ENCODE peak calls at places on chromosomes 11 and 22, in ten cellular contexts. B is fibroblast of lung; S is left ventricle myocardium inferior; V is Panc1; W is esophagus squamous epithelium; P is CD8-positive, alpha-beta T cell; A is IMR-90; Z is hepatocyte; Q is colonic mucosa; K is effector memory CD4-positive, alpha-beta T cell. N is an unnamed sample. For H3K4me1, the result is how much of the 10 kb centered on the place peaks cover.

GRCh38 chr22:40058265-40058664 is 63.5 kb downstream of the FAM83F start:
- DNase-seq in A (no peak), Z (no peak), W (no peak), B (no peak), P (no peak), V (no peak), Q (no peak), S (no peak), K (no peak), N (no peak)

GRCh38 chr22:37559901-37560681 is at the start of gene CDC42EP1:
- DNase-seq in P (no peak), B (peak), Z (peak), Q (peak), A (peak), W (no peak), K (no peak), S (peak), V (no peak), N (no peak)

GRCh38 chr11:33660962-33661361 is 39.7 kb downstream of the C11orf91 start:
- DNase-seq in W (no peak), K (no peak), Z (no peak), B (no peak), P (no peak), Q (no peak), S (no peak), V (no peak), A (no peak), N (no peak)

GRCh38 chr11:35352107-35352888 is 67.1 kb downstream of the SLC1A2 start:
- DNase-seq in Z (no peak), W (no peak), P (no peak), S (peak), V (no peak), K (no peak), B (peak), Q (no peak), A (peak), N (no peak)

GRCh38 chr22:27480487-27480886 is 321.1 kb downstream of the MN1 start:
- DNase-seq in P (no peak), S (no peak), Z (peak), Q (no peak), V (no peak), B (no peak), K (no peak), W (no peak), A (no peak), N (no peak)

GRCh38 chr11:121356357-121356756 is 63.8 kb downstream of the SC5D start:
- DNase-seq in B (no peak), P (no peak), Z (no peak), W (no peak), K (no peak), S (no peak), V (no peak), Q (no peak), A (no peak), N (no peak)

GRCh38 chr11:58006940-58007339 is 16.7 kb upstream of the OR9Q1 start:
- DNase-seq in Z (no peak), S (no peak), B (peak), V (peak), K (no peak), A (peak), P (no peak), W (no peak), Q (no peak), N (no peak)

GRCh38 chr22:20636945-20637344 is 129.5 kb downstream of the MED15 start:
- DNase-seq in Q (no peak), Z (no peak), B (no peak), V (no peak), W (no peak), S (no peak), A (no peak), K (no peak), P (no peak), N (no peak)

GRCh38 chr11:67615455-67616430 is 9.0 kb downstream of the NDUFV1 start:
- DNase-seq in B (no peak), S (no peak), K (no peak), Z (peak), V (no peak), Q (peak), A (no peak), P (peak), W (no peak), N (no peak)

GRCh38 chr22:20919718-20920117 is 2.5 kb downstream of the CRKL start:
- DNase-seq in V (no peak), A (no peak), K (no peak), Q (no peak), S (no peak), P (no peak), Z (no peak), W (no peak), B (peak), N (no peak)

GRCh38 chr11:118437046-118437735 is 899 bp downstream of the KMT2A start:
- DNase-seq in Z (peak), V (no peak), A (peak), B (peak), K (peak), P (peak), Q (peak), S (peak), W (no peak), N (no peak)

GRCh38 chr22:47448231-47449035 is 686.0 kb downstream of the TBC1D22A start:
- DNase-seq in Q (peak), V (no peak), W (no peak), A (no peak), Z (no peak), K (no peak), B (no peak), P (no peak), S (no peak), N (no peak)

GRCh38 chr11:133311230-133311629 is 221.1 kb downstream of the OPCML start:
- DNase-seq in Q (no peak), S (no peak), K (no peak), V (no peak), B (no peak), P (no peak), Z (no peak), W (no peak), A (no peak), N (no peak)

GRCh38 chr11:6351782-6352181 is 31.5 kb upstream of the CAVIN3 start:
- DNase-seq in B (no peak), P (no peak), V (no peak), Z (no peak), Q (no peak), S (no peak), W (no peak), K (no peak), A (peak), N (no peak)

GRCh38 chr11:69573751-69574382 is 67.1 kb upstream of the CCND1 start:
- DNase-seq in Z (no peak), V (no peak), A (no peak), S (no peak), K (no peak), W (no peak), B (no peak), P (no peak), Q (no peak), N (no peak)

GRCh38 chr11:134541951-134542350 is 129.9 kb upstream of the B3GAT1 start:
- DNase-seq in A (no peak), Z (no peak), V (no peak), B (no peak), Q (no peak), K (no peak), W (no peak), S (no peak), P (no peak), N (no peak)

GRCh38 chr11:12274558-12275197 is 102.7 kb upstream of the PARVA start:
- DNase-seq in Q (no peak), P (no peak), A (peak), Z (no peak), K (no peak), B (peak), V (no peak), S (no peak), W (no peak), N (no peak)

GRCh38 chr22:24503137-24503850 is 8.2 kb downstream of the UPB1 start:
- DNase-seq in Q (peak), A (peak), P (peak), B (peak), K (peak), W (no peak), S (peak), Z (peak), V (no peak), N (no peak)

GRCh38 chr22:23862103-23862502 is 4.4 kb downstream of the SLC2A11 start:
- DNase-seq in K (no peak), Q (no peak), A (peak), V (no peak), W (no peak), S (no peak), Z (peak), P (no peak), B (peak), N (no peak)

GRCh38 chr11:62875698-62876483 is 4.8 kb upstream of the SLC3A2 start:
- DNase-seq in W (no peak), K (no peak), Q (no peak), Z (no peak), P (no peak), B (no peak), V (no peak), S (no peak), A (no peak), N (no peak)

GRCh38 chr11:22466351-22466750 is 128.2 kb downstream of the SLC17A6 start:
- DNase-seq in K (no peak), A (peak), P (no peak), B (peak), S (no peak), V (no peak), Q (no peak), Z (no peak), W (no peak), N (no peak)

GRCh38 chr11:117281159-117281558 is 10.0 kb upstream of the BACE1-AS start:
- DNase-seq in P (no peak), V (no peak), Q (no peak), K (no peak), S (no peak), W (no peak), A (peak), B (peak), Z (peak), N (no peak)

GRCh38 chr11:60830478-60831142 is 11.3 kb upstream of the CCDC86 start:
- DNase-seq in B (no peak), K (no peak), W (no peak), P (no peak), A (no peak), Z (no peak), S (no peak), Q (no peak), V (peak), N (no peak)

GRCh38 chr11:8167796-8168195 is 1.0 kb downstream of the RIC3 start:
- DNase-seq in P (no peak), A (peak), B (peak), Z (peak), S (no peak), K (no peak), V (no peak), W (no peak), Q (no peak), N (no peak)

GRCh38 chr11:66567787-66568123 is 651 bp downstream of the CTSF start:
- DNase-seq in A (no peak), K (no peak), Z (no peak), S (no peak), V (no peak), B (no peak), Q (no peak), W (no peak), P (no peak), N (no peak)

GRCh38 chr11:116703421-116703820 is 69.4 kb downstream of the BUD13 start:
- DNase-seq in B (no peak), W (no peak), Q (no peak), A (no peak), Z (no peak), V (no peak), K (no peak), S (no peak), P (no peak), N (no peak)

GRCh38 chr11:2182075-2182474 is 10.5 kb upstream of the TH start:
- DNase-seq in P (no peak), V (no peak), S (no peak), W (no peak), A (no peak), Z (no peak), K (no peak), Q (no peak), B (no peak), N (no peak)

GRCh38 chr11:2180347-2180746 is 8.7 kb upstream of the TH start:
- DNase-seq in Q (no peak), A (no peak), V (no peak), W (no peak), Z (no peak), K (no peak), S (no peak), B (no peak), P (no peak), N (no peak)

GRCh38 chr11:2178906-2179494 is 7.4 kb upstream of the TH start:
- DNase-seq in V (no peak), W (no peak), A (peak), P (no peak), S (no peak), K (no peak), Q (no peak), Z (peak), B (peak), N (no peak)

GRCh38 chr11:2179516-2179915 is 7.9 kb upstream of the TH start:
- DNase-seq in P (no peak), W (no peak), V (no peak), Z (no peak), Q (no peak), B (no peak), A (no peak), K (no peak), S (no peak), N (no peak)

GRCh38 chr11:2180775-2181370 is 9.3 kb upstream of the TH start:
- DNase-seq in Z (no peak), V (no peak), A (no peak), S (no peak), P (no peak), B (no peak), K (no peak), Q (no peak), W (no peak), N (no peak)
- H3K27ac ChIP-seq in Z (no peak), V (no peak), A (no peak), S (no peak), P (no peak), B (no peak), K (no peak), Q (no peak), W (no peak), N (no peak)

GRCh38 chr11:86949995-86950993 is 4.9 kb downstream of the FZD4 start:
- DNase-seq in K (no peak), S (no peak), A (peak), V (no peak), Q (no peak), B (no peak), P (no peak), Z (no peak), W (no peak), N (no peak)
- H3K4me1 ChIP-seq in K (under half), S (half or more), A (under half), V (under half), Q (under half), B (under half), P (under half), Z (under half), W (under half), N (under half)

GRCh38 chr11:47254381-47254780 is 3.4 kb upstream of the NR1H3 start:
- DNase-seq in P (no peak), W (no peak), Z (no peak), B (no peak), K (no peak), Q (no peak), A (no peak), V (no peak), S (no peak), N (no peak)
- H3K27ac ChIP-seq in P (no peak), W (peak), Z (peak), B (peak), K (no peak), Q (peak), A (peak), V (peak), S (peak), N (no peak)

DNA sequence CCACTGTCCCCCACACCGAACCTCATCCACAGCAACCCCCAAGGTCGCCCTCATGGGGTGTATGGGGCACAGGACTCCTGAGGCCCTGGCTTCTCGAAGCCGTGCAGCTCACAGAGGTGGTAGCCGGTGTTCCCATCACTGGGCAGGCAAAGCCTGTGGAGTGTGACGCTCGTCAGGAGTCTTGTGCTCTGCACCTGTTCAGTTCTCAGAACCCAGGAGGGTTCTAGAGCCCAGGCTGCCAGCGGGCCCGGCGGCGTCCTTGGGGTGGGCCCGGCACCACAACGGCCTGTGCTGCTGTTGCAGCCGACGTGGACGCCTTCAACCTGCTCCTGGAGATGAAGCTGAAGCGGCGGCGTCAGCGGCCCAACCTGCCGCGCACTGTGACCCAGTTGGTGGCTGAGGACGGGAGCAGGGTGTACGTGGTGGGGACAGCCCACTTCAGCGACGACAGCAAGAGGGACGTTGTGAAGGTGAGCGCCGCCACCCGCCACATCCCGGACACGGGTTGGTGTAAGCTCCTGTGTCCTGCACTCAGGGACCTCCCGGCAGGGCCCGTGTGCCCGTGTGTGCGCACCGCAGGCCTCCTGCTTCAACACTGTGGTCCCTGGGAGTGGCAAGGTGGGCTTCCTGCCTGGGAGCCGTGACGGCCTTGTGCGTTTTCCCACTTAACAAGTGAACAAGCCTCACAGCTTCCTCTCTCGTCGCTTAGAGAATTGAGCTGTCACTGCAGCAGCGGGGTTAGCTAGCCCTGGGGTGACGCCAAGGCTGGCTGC is 6.6 kb upstream of the SELENOO start:
- DNase-seq in Q (no peak), S (no peak), Z (no peak), A (no peak), B (no peak), K (no peak), P (no peak), W (no peak), V (no peak), N (no peak)
- H3K4me1 ChIP-seq in Q (under half), S (under half), Z (under half), A (under half), B (under half), K (under half), P (under half), W (under half), V (under half), N (under half)

GRCh38 chr22:43172191-43172590 is 14.7 kb downstream of the TTLL12 start:
- DNase-seq in A (no peak), Q (no peak), K (no peak), W (no peak), S (no peak), P (no peak), Z (no peak), B (no peak), V (no peak), N (no peak)

GRCh38 chr22:43169310-43170130 is 17.4 kb downstream of the TTLL12 start:
- DNase-seq in K (no peak), Z (no peak), W (no peak), Q (no peak), P (no peak), V (no peak), A (no peak), B (no peak), S (no peak), N (no peak)

GRCh38 chr22:43171607-43172006 is 15.3 kb downstream of the TTLL12 start:
- DNase-seq in B (no peak), W (no peak), A (no peak), K (no peak), S (no peak), V (no peak), P (no peak), Z (no peak), Q (peak), N (no peak)

GRCh38 chr22:43170131-43170480 is 16.8 kb downstream of the TTLL12 start:
- DNase-seq in Z (no peak), A (no peak), W (no peak), S (no peak), Q (no peak), B (no peak), V (no peak), K (no peak), P (no peak), N (no peak)

GRCh38 chr22:43171019-43171491 is 15.9 kb downstream of the TTLL12 start:
- DNase-seq in B (no peak), K (no peak), P (no peak), S (no peak), W (no peak), Q (peak), V (no peak), Z (no peak), A (no peak), N (no peak)
- H3K27ac ChIP-seq in B (no peak), K (no peak), P (no peak), S (no peak), W (peak), Q (peak), V (no peak), Z (no peak), A (no peak), N (no peak)

DNA sequence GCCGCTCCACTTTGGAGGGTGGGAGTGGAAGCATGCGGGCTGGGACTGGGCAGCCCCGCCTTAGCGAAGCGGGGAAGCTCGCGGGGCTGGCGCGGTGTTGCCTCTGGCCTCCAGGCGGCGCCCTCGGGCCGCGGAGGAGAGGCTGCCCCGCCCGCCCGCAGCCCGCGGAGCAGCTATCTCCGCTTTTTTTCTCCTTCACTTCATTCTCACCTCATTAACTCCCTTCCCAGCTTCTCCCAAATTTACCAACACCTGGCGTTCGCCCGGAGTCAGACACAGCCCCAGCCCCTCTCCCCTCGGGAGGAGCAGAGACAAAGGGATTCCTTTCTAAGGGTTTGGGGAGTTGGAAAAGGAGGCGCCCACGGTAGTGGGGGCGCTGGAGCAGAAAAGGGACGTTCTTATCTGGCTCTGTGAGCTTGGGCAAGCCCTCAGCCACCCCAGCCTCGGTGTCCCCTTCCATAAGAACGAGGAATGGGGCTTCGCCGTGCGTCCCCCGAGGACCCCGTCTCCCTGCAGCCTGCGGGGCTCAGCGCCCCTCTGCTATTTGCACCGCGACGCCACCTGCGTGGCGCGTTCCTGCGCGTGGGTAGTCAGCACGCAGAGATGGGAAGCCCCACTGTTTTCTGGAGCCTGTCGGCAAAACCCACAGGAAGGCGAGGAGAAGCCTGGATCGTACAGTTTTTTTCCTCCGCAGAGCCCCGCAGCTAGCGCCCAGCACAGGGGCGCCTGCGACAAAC is 1.5 kb upstream of the WNT11 start:
- DNase-seq in K (peak), Q (peak), B (peak), W (no peak), P (peak), S (peak), Z (peak), A (peak), V (peak), N (no peak)
- H3K4me1 ChIP-seq in K (under half), Q (under half), B (under half), W (under half), P (under half), S (half or more), Z (under half), A (under half), V (under half), N (under half)

GRCh38 chr11:59183768-59184167 is 11.8 kb downstream of the DTX4 start:
- DNase-seq in Q (no peak), S (no peak), B (no peak), A (no peak), Z (no peak), W (no peak), V (no peak), K (no peak), P (no peak), N (no peak)
- H3K27ac ChIP-seq in Q (peak), S (peak), B (no peak), A (no peak), Z (peak), W (no peak), V (no peak), K (no peak), P (no peak), N (no peak)

GRCh38 chr11:126918556-126918955 is 82.0 kb downstream of the KIRREL3 start:
- DNase-seq in A (peak), P (no peak), S (no peak), Z (no peak), K (no peak), V (no peak), Q (no peak), B (peak), W (no peak), N (no peak)
- H3K4me1 ChIP-seq in A (under half), P (under half), S (under half), Z (under half), K (under half), V (under half), Q (under half), B (under half), W (under half), N (under half)